ENCODE peak calls at places on chromosomes 4 and X, in four cellular contexts. Z is tibial artery, T is aorta, R is HAP-1. Y is an unnamed sample.

GRCh38 chr4:176767183-176767582 is 25.5 kb downstream of the VEGFC start:
- DNase-seq in Z (no peak), T (no peak), R (no peak), Y (no peak)

GRCh38 chr4:153342751-153343552 is 1.5 kb upstream of the MND1 start:
- DNase-seq in Z (no peak), T (no peak), R (no peak), Y (no peak)

GRCh38 chr4:153541426-153542096 is 75.4 kb downstream of the TMEM131L start:
- DNase-seq in Z (no peak), T (no peak), R (no peak), Y (no peak)

GRCh38 chr4:84379881-84380618 is 119.0 kb downstream of the NKX6-1 start:
- DNase-seq in Z (no peak), T (no peak), R (peak; percentile 65), Y (peak; percentile 24)

GRCh38 chr4:60201052-60201673 is 999.0 kb upstream of the ADGRL3 start:
- DNase-seq in Z (no peak), T (peak; percentile 72), R (peak; percentile 80), Y (peak; percentile 76)

GRCh38 chr4:61320154-61320553 is 120.0 kb downstream of the ADGRL3 start:
- DNase-seq in Z (no peak), T (no peak), R (no peak), Y (no peak)

GRCh38 chr4:77820836-77821561 is 1.8 kb upstream of the CNOT6L start:
- DNase-seq in Z (no peak), T (no peak), R (no peak), Y (no peak)

GRCh38 chr4:95215991-95216605 is 332.7 kb downstream of the UNC5C start:
- DNase-seq in Z (no peak), T (no peak), R (peak; percentile 32), Y (no peak)

GRCh38 chrX:148609766-148610698 is 109.6 kb downstream of the AFF2 start:
- DNase-seq in Z (no peak), T (no peak), R (peak; percentile 52), Y (peak; percentile 74)

GRCh38 chr4:109434007-109434792 is 585 bp downstream of the SEC24B start:
- DNase-seq in Z (peak; percentile 26), T (peak; percentile 81), R (peak; percentile 48), Y (peak; percentile 50)

DNA sequence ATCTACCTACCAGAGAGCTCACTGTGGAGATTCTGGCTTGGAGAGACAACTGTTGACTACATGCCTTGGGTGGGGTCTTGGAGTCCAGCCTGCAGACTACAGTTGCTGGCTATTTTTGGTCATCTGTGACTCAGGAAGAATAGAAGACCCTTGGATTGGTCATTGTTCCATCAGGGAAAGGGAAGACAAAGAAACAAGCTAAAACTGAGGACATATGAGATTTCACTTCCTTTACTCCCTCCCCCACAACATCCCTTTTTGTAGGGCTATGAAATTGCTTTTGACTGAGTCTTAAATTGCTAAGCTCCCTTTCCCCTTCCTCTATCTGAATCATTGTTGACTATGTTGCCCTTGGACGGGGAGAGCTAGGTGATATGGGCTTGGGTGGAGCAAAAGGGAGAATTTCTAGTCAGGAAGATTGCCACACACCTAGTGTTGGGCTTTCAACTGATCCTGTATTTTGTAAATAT is 11.7 kb downstream of the MSN start:
- DNase-seq in Z (no peak), T (no peak), R (no peak), Y (no peak)
- H3K4me3 ChIP-seq in Z (no peak overlapping the region), T (no peak overlapping the region), R (no peak overlapping the region), Y (no peak overlapping the region)

DNA sequence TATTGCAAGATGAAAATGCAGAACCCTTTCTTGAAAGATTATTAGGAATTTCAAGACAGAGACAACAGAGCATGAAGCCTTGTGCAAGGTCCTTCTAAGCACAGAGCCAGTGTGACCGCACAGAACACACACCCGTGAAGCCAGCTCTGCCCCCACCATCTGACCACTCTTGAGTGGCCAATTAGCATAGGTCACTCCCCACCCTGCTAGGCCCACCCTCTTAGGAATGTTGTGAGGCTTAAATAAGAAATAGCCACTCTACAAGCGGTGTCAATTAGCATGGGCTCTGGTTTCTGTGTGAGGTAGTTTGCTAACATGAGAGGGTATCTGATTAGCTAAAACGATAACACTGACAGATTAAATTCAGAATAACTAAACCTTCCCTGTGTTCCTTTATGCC is 152.9 kb downstream of the PTTG2 start:
- DNase-seq in Z (no peak), T (no peak), R (no peak), Y (peak; percentile 42)
- H3K4me1 ChIP-seq in Z (no peaks in the 10 kb centered on the region), T (no peaks in the 10 kb centered on the region), R (peaks cover 8% of the 10 kb centered on the region), Y (peaks cover 54% of the 10 kb centered on the region)

GRCh38 chr4:133982533-133983224 is 218.9 kb downstream of the PABPC4L start:
- DNase-seq in Z (no peak), T (no peak), R (no peak), Y (no peak)
- H3K4me3 ChIP-seq in Z (no peak overlapping the region), T (no peak overlapping the region), R (no peak overlapping the region), Y (no peak overlapping the region)

GRCh38 chr4:87041142-87041541 is 106.3 kb downstream of the AFF1 start:
- DNase-seq in Z (peak; percentile 54), T (no peak), R (no peak), Y (no peak)
- H3K4me1 ChIP-seq in Z (peaks cover 81% of the 10 kb centered on the region), T (peaks cover 22% of the 10 kb centered on the region), R (peaks cover 34% of the 10 kb centered on the region), Y (peaks cover 70% of the 10 kb centered on the region)

DNA sequence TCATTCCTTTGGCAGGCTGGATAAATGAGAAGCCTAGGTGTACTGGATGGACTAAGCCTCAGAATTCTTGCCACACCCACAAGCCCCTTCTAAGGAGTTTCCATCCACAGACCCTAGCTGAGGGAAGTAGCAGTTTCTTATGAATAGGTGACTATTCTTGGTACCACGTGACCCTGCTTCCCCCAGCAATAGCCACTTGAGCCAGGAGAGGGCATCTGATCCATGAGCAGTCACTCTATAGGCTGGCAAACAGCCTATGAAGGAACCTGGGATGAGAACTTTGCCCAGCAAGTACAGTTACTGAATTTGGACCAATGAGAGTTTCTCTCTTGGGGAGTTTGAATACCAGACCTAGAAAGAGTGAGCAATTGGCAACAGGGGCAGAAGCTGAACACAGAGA is 84.0 kb downstream of the RTL9 start:
- DNase-seq in Z (no peak), T (no peak), R (peak; percentile 80), Y (peak; percentile 65)
- H3K4me3 ChIP-seq in Z (no peak overlapping the region), T (no peak overlapping the region), R (no peak overlapping the region), Y (no peak overlapping the region)

DNA sequence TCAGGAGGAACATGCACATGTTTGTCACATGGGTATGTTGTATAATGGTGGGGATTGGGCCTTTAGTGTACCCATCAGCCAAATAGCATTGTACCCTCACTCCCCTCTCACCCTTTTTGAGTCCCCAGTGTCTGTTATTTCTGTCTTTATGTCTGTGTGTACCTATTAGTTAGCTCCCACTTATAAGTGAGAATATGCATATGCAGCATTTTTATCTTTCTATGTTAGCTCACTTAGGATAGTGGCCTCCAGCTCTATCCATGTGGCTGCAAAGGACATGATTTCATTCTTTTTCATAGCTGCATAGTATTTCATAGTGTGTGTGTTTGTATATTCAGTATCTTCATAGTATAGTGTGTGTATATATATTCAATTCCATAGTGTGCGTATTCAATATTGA is 64.6 kb downstream of the DCLK2 start:
- DNase-seq in Z (no peak), T (no peak), R (no peak), Y (no peak)
- H3K4me1 ChIP-seq in Z (no peaks in the 10 kb centered on the region), T (peaks cover 7% of the 10 kb centered on the region), R (peaks cover 2% of the 10 kb centered on the region), Y (no peaks in the 10 kb centered on the region)

Y was measured in GM23338.